ENCODE peak calls at places on chromosomes 16 and 17, in nine cellular contexts. One of them, this sample, is unnamed. For H3K9me3, the result is how much of the 10 kb centered on the place peaks cover.

GRCh38 chr16:12646490-12647274 is 157.0 kb downstream of the CPPED1 start:
- DNase-seq in ovary: no peak
- DNase-seq in SK-N-SH: peak
- DNase-seq in upper lobe of right lung: no peak
- DNase-seq in lung: no peak
- DNase-seq in NT2/D1: no peak
- DNase-seq in lower lobe of right lung: no peak
- DNase-seq in fibroblast of lung: peak
- DNase-seq in A549: peak
- DNase-seq in this sample: no peak

GRCh38 chr17:27764589-27764988 is 35.7 kb downstream of the NOS2 start:
- DNase-seq in ovary: no peak
- DNase-seq in SK-N-SH: no peak
- DNase-seq in upper lobe of right lung: no peak
- DNase-seq in lung: no peak
- DNase-seq in NT2/D1: no peak
- DNase-seq in lower lobe of right lung: no peak
- DNase-seq in fibroblast of lung: no peak
- DNase-seq in A549: no peak
- DNase-seq in this sample: no peak

GRCh38 chr17:55926276-55926995 is 175.6 kb downstream of the PCTP start:
- DNase-seq in ovary: no peak
- DNase-seq in SK-N-SH: no peak
- DNase-seq in upper lobe of right lung: no peak
- DNase-seq in lung: no peak
- DNase-seq in NT2/D1: peak
- DNase-seq in lower lobe of right lung: no peak
- DNase-seq in fibroblast of lung: no peak
- DNase-seq in A549: no peak
- DNase-seq in this sample: no peak

GRCh38 chr17:30995347-30995746 is 24.5 kb downstream of the RNF135 start:
- DNase-seq in ovary: no peak
- DNase-seq in SK-N-SH: no peak
- DNase-seq in upper lobe of right lung: no peak
- DNase-seq in lung: no peak
- DNase-seq in NT2/D1: no peak
- DNase-seq in lower lobe of right lung: no peak
- DNase-seq in fibroblast of lung: no peak
- DNase-seq in A549: no peak
- DNase-seq in this sample: no peak

GRCh38 chr16:49095539-49095938 is 186.1 kb downstream of the CBLN1 start:
- DNase-seq in ovary: no peak
- DNase-seq in SK-N-SH: no peak
- DNase-seq in upper lobe of right lung: no peak
- DNase-seq in lung: no peak
- DNase-seq in NT2/D1: no peak
- DNase-seq in lower lobe of right lung: no peak
- DNase-seq in fibroblast of lung: no peak
- DNase-seq in A549: no peak
- DNase-seq in this sample: no peak

GRCh38 chr17:2312736-2313135 is 9.0 kb downstream of the SRR start:
- DNase-seq in ovary: no peak
- DNase-seq in SK-N-SH: no peak
- DNase-seq in upper lobe of right lung: no peak
- DNase-seq in lung: no peak
- DNase-seq in NT2/D1: no peak
- DNase-seq in lower lobe of right lung: no peak
- DNase-seq in fibroblast of lung: peak
- DNase-seq in A549: no peak
- DNase-seq in this sample: no peak

GRCh38 chr17:64187093-64187895 is 57.4 kb upstream of the ERN1 start:
- DNase-seq in ovary: no peak
- DNase-seq in SK-N-SH: no peak
- DNase-seq in upper lobe of right lung: no peak
- DNase-seq in lung: no peak
- DNase-seq in NT2/D1: no peak
- DNase-seq in lower lobe of right lung: no peak
- DNase-seq in fibroblast of lung: no peak
- DNase-seq in A549: no peak
- DNase-seq in this sample: no peak

GRCh38 chr16:21190013-21190412 is 21.4 kb downstream of the ZP2 start:
- DNase-seq in ovary: no peak
- DNase-seq in SK-N-SH: no peak
- DNase-seq in upper lobe of right lung: no peak
- DNase-seq in lung: no peak
- DNase-seq in NT2/D1: no peak
- DNase-seq in lower lobe of right lung: no peak
- DNase-seq in fibroblast of lung: no peak
- DNase-seq in A549: no peak
- DNase-seq in this sample: no peak

GRCh38 chr16:30662449-30662848 is 4.2 kb downstream of the FBRS start:
- DNase-seq in ovary: no peak
- DNase-seq in SK-N-SH: no peak
- DNase-seq in upper lobe of right lung: no peak
- DNase-seq in lung: no peak
- DNase-seq in NT2/D1: no peak
- DNase-seq in lower lobe of right lung: no peak
- DNase-seq in fibroblast of lung: no peak
- DNase-seq in A549: no peak
- DNase-seq in this sample: no peak

GRCh38 chr16:87949071-87949744 is 2.0 kb upstream of the BANP start:
- DNase-seq in ovary: no peak
- DNase-seq in SK-N-SH: no peak
- DNase-seq in upper lobe of right lung: no peak
- DNase-seq in lung: no peak
- DNase-seq in NT2/D1: no peak
- DNase-seq in lower lobe of right lung: no peak
- DNase-seq in fibroblast of lung: no peak
- DNase-seq in A549: no peak
- DNase-seq in this sample: no peak

GRCh38 chr17:78933025-78933958 is 8.1 kb upstream of the TIMP2 start:
- DNase-seq in ovary: peak
- DNase-seq in SK-N-SH: peak
- DNase-seq in upper lobe of right lung: no peak
- DNase-seq in lung: peak
- DNase-seq in NT2/D1: no peak
- DNase-seq in lower lobe of right lung: no peak
- DNase-seq in fibroblast of lung: peak
- DNase-seq in A549: peak
- DNase-seq in this sample: no peak

GRCh38 chr16:66528294-66528693 is 21.6 kb downstream of the TK2 start:
- DNase-seq in ovary: no peak
- DNase-seq in SK-N-SH: no peak
- DNase-seq in upper lobe of right lung: no peak
- DNase-seq in lung: no peak
- DNase-seq in NT2/D1: no peak
- DNase-seq in lower lobe of right lung: no peak
- DNase-seq in fibroblast of lung: no peak
- DNase-seq in A549: no peak
- DNase-seq in this sample: no peak

GRCh38 chr17:67833946-67834631 is 8.8 kb downstream of the BPTF start:
- DNase-seq in ovary: no peak
- DNase-seq in SK-N-SH: no peak
- DNase-seq in upper lobe of right lung: no peak
- DNase-seq in lung: no peak
- DNase-seq in NT2/D1: no peak
- DNase-seq in lower lobe of right lung: no peak
- DNase-seq in fibroblast of lung: no peak
- DNase-seq in A549: no peak
- DNase-seq in this sample: no peak

GRCh38 chr16:12901204-12901596 is 198 bp upstream of the SHISA9 start:
- DNase-seq in ovary: no peak
- DNase-seq in SK-N-SH: peak
- DNase-seq in upper lobe of right lung: no peak
- DNase-seq in lung: no peak
- DNase-seq in NT2/D1: peak
- DNase-seq in lower lobe of right lung: no peak
- DNase-seq in fibroblast of lung: no peak
- DNase-seq in A549: no peak
- DNase-seq in this sample: no peak

GRCh38 chr17:49696233-49696761 is 11.5 kb downstream of the SLC35B1 start:
- DNase-seq in ovary: no peak
- DNase-seq in SK-N-SH: no peak
- DNase-seq in upper lobe of right lung: no peak
- DNase-seq in lung: no peak
- DNase-seq in NT2/D1: no peak
- DNase-seq in lower lobe of right lung: no peak
- DNase-seq in fibroblast of lung: peak
- DNase-seq in A549: no peak
- DNase-seq in this sample: peak

GRCh38 chr17:79331492-79331891 is 256.9 kb downstream of the ENGASE start:
- DNase-seq in ovary: no peak
- DNase-seq in SK-N-SH: no peak
- DNase-seq in upper lobe of right lung: no peak
- DNase-seq in lung: no peak
- DNase-seq in NT2/D1: no peak
- DNase-seq in lower lobe of right lung: no peak
- DNase-seq in fibroblast of lung: no peak
- DNase-seq in A549: no peak
- DNase-seq in this sample: no peak

GRCh38 chr17:50115744-50116143 is 14.2 kb downstream of the SAMD14 start:
- DNase-seq in ovary: no peak
- DNase-seq in SK-N-SH: no peak
- DNase-seq in upper lobe of right lung: no peak
- DNase-seq in lung: no peak
- DNase-seq in NT2/D1: no peak
- DNase-seq in lower lobe of right lung: no peak
- DNase-seq in fibroblast of lung: no peak
- DNase-seq in A549: no peak
- DNase-seq in this sample: no peak

GRCh38 chr17:81794509-81794908 is 9.4 kb upstream of the GCGR start:
- DNase-seq in ovary: no peak
- DNase-seq in SK-N-SH: no peak
- DNase-seq in upper lobe of right lung: peak
- DNase-seq in lung: peak
- DNase-seq in NT2/D1: no peak
- DNase-seq in lower lobe of right lung: peak
- DNase-seq in fibroblast of lung: no peak
- DNase-seq in A549: no peak
- DNase-seq in this sample: no peak

GRCh38 chr16:16161319-16161718 is 62.0 kb downstream of the ABCC6 start:
- DNase-seq in ovary: no peak
- DNase-seq in SK-N-SH: no peak
- DNase-seq in upper lobe of right lung: no peak
- DNase-seq in lung: no peak
- DNase-seq in NT2/D1: no peak
- DNase-seq in lower lobe of right lung: no peak
- DNase-seq in fibroblast of lung: no peak
- DNase-seq in A549: no peak
- DNase-seq in this sample: no peak
- H3K9me3 ChIP-seq in ovary: under half
- H3K9me3 ChIP-seq in SK-N-SH: under half
- H3K9me3 ChIP-seq in upper lobe of right lung: under half
- H3K9me3 ChIP-seq in lung: under half
- H3K9me3 ChIP-seq in NT2/D1: under half
- H3K9me3 ChIP-seq in lower lobe of right lung: under half
- H3K9me3 ChIP-seq in fibroblast of lung: under half
- H3K9me3 ChIP-seq in A549: under half
- H3K9me3 ChIP-seq in this sample: under half

GRCh38 chr17:77204531-77204930 is 63.8 kb downstream of the SEC14L1 start:
- DNase-seq in ovary: no peak
- DNase-seq in SK-N-SH: no peak
- DNase-seq in upper lobe of right lung: no peak
- DNase-seq in lung: no peak
- DNase-seq in NT2/D1: no peak
- DNase-seq in lower lobe of right lung: no peak
- DNase-seq in fibroblast of lung: no peak
- DNase-seq in A549: no peak
- DNase-seq in this sample: no peak
- H3K9me3 ChIP-seq in ovary: under half
- H3K9me3 ChIP-seq in SK-N-SH: under half
- H3K9me3 ChIP-seq in upper lobe of right lung: under half
- H3K9me3 ChIP-seq in lung: under half
- H3K9me3 ChIP-seq in NT2/D1: under half
- H3K9me3 ChIP-seq in lower lobe of right lung: under half
- H3K9me3 ChIP-seq in fibroblast of lung: under half
- H3K9me3 ChIP-seq in A549: under half
- H3K9me3 ChIP-seq in this sample: under half

DNA sequence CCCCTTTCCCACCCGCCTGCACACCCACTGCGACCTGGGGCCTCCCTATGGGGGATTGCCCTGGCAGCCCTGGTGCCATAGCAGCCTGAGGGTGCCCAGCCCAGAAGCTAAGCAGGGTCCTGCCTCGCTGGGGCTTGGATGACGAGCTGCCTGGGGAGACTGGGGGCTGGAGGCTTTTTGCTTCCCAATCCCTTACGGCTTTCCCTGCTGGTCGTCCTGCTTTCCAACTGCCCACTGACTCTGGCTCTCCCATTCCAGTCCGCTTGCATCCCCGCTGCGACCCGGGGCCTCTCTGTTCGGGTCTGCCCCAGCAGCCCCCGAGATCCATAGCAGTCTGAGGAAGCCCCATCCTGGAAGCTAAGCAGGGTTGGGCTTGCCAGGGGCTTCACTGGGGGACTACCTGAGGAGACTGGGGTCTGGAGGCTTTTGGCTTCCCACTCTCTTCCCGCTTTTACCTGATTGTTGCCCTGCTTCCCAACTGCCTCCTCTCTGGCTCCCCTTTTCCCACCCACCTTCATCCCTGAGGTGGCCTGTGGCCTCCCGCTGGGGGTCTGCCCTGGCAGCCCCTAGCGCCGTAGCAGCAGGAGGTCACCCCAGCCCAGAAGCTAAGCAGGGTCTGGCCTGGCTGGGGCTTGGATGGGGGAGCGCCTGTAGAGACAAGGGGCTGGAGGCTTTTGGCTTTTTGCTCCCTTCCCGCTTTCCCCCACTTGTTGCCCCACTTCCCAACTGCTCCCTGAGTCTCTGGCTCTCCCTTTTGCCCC is 2292.8 kb downstream of the TP53TG3F start:
- DNase-seq in ovary: no peak
- DNase-seq in SK-N-SH: no peak
- DNase-seq in upper lobe of right lung: no peak
- DNase-seq in lung: peak
- DNase-seq in NT2/D1: no peak
- DNase-seq in lower lobe of right lung: no peak
- DNase-seq in fibroblast of lung: no peak
- DNase-seq in A549: no peak
- DNase-seq in this sample: no peak
- H3K9me3 ChIP-seq in ovary: under half
- H3K9me3 ChIP-seq in SK-N-SH: under half
- H3K9me3 ChIP-seq in upper lobe of right lung: under half
- H3K9me3 ChIP-seq in lung: under half
- H3K9me3 ChIP-seq in NT2/D1: under half
- H3K9me3 ChIP-seq in lower lobe of right lung: under half
- H3K9me3 ChIP-seq in fibroblast of lung: under half
- H3K9me3 ChIP-seq in A549: under half
- H3K9me3 ChIP-seq in this sample: under half

GRCh38 chr16:60989592-60989991 is 1046.6 kb downstream of the CDH8 start:
- DNase-seq in ovary: no peak
- DNase-seq in SK-N-SH: no peak
- DNase-seq in upper lobe of right lung: no peak
- DNase-seq in lung: no peak
- DNase-seq in NT2/D1: no peak
- DNase-seq in lower lobe of right lung: no peak
- DNase-seq in fibroblast of lung: peak
- DNase-seq in A549: no peak
- DNase-seq in this sample: no peak

DNA sequence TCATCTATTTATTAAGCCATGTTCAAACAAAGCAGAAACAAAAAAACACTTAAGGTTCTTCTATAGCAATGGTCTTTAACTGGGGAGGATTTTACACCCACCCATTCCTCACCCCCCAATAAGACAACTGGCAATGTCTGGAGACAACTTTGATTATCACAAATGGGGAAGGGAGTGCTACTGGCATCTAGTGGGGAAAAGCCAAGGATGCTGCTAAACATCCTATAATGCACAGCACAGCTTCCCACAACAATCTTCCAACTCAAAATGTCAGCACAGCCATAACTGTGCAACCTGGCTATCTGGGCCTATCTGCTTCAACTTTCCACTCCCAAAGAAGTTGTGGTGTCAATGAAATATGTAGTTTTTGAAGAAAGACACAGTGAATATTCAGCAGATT is 1044.4 kb downstream of the CDH8 start:
- DNase-seq in ovary: no peak
- DNase-seq in SK-N-SH: no peak
- DNase-seq in upper lobe of right lung: no peak
- DNase-seq in lung: no peak
- DNase-seq in NT2/D1: no peak
- DNase-seq in lower lobe of right lung: no peak
- DNase-seq in fibroblast of lung: no peak
- DNase-seq in A549: no peak
- DNase-seq in this sample: no peak
- H3K9me3 ChIP-seq in ovary: under half
- H3K9me3 ChIP-seq in SK-N-SH: under half
- H3K9me3 ChIP-seq in upper lobe of right lung: under half
- H3K9me3 ChIP-seq in lung: under half
- H3K9me3 ChIP-seq in NT2/D1: under half
- H3K9me3 ChIP-seq in lower lobe of right lung: under half
- H3K9me3 ChIP-seq in fibroblast of lung: under half
- H3K9me3 ChIP-seq in A549: under half
- H3K9me3 ChIP-seq in this sample: under half